ENCODE peak calls at places on chromosomes 5 and 9, in six cellular contexts. One of them, this sample, is unnamed.

GRCh38 chr5:170552486-170553122 is 48.8 kb downstream of the KCNIP1 start:
- DNase-seq in spleen: peak; percentile 80
- DNase-seq in ELR: peak; percentile 63
- DNase-seq in stimulated activated CD8-positive, alpha-beta memory T cell treated with anti-CD3 and anti-CD28 coated beads, Interleukin-2, amount 100 ng/mL, for 1 hour: no peak
- DNase-seq in EL: peak; percentile 91
- DNase-seq in cardiac fibroblast: peak; percentile 60
- DNase-seq in this sample: no peak

GRCh38 chr5:159560073-159560472 is 229.8 kb upstream of the IL12B start:
- DNase-seq in EL: no peak
- DNase-seq in spleen: no peak
- DNase-seq in ELR: no peak
- DNase-seq in stimulated activated CD8-positive, alpha-beta memory T cell treated with anti-CD3 and anti-CD28 coated beads, Interleukin-2, amount 100 ng/mL, for 1 hour: no peak
- DNase-seq in cardiac fibroblast: no peak
- DNase-seq in this sample: no peak

GRCh38 chr9:124527781-124528180 is 20.6 kb upstream of the NR5A1 start:
- DNase-seq in EL: peak; percentile 60
- DNase-seq in ELR: peak; percentile 60
- DNase-seq in stimulated activated CD8-positive, alpha-beta memory T cell treated with anti-CD3 and anti-CD28 coated beads, Interleukin-2, amount 100 ng/mL, for 1 hour: no peak
- DNase-seq in cardiac fibroblast: no peak
- DNase-seq in spleen: no peak
- DNase-seq in this sample: no peak

GRCh38 chr5:136809382-136809781 is 444.0 kb upstream of the TRPC7 start:
- DNase-seq in ELR: no peak
- DNase-seq in cardiac fibroblast: no peak
- DNase-seq in spleen: no peak
- DNase-seq in stimulated activated CD8-positive, alpha-beta memory T cell treated with anti-CD3 and anti-CD28 coated beads, Interleukin-2, amount 100 ng/mL, for 1 hour: no peak
- DNase-seq in EL: no peak
- DNase-seq in this sample: no peak

GRCh38 chr9:100317706-100318105 is 35.0 kb downstream of the TEX10 start:
- DNase-seq in stimulated activated CD8-positive, alpha-beta memory T cell treated with anti-CD3 and anti-CD28 coated beads, Interleukin-2, amount 100 ng/mL, for 1 hour: no peak
- DNase-seq in EL: peak; percentile 71
- DNase-seq in spleen: no peak
- DNase-seq in cardiac fibroblast: peak; percentile 75
- DNase-seq in ELR: peak; percentile 83
- DNase-seq in this sample: no peak

GRCh38 chr5:170821257-170821800 is 37.8 kb downstream of the GABRP start:
- DNase-seq in stimulated activated CD8-positive, alpha-beta memory T cell treated with anti-CD3 and anti-CD28 coated beads, Interleukin-2, amount 100 ng/mL, for 1 hour: no peak
- DNase-seq in spleen: no peak
- DNase-seq in ELR: no peak
- DNase-seq in cardiac fibroblast: no peak
- DNase-seq in EL: no peak
- DNase-seq in this sample: no peak

GRCh38 chr9:126166866-126167265 is 159.8 kb upstream of the MVB12B start:
- DNase-seq in spleen: peak; percentile 30
- DNase-seq in ELR: no peak
- DNase-seq in stimulated activated CD8-positive, alpha-beta memory T cell treated with anti-CD3 and anti-CD28 coated beads, Interleukin-2, amount 100 ng/mL, for 1 hour: no peak
- DNase-seq in EL: no peak
- DNase-seq in cardiac fibroblast: no peak
- DNase-seq in this sample: no peak

GRCh38 chr9:105881654-105882349 is 187.5 kb downstream of the TMEM38B start:
- DNase-seq in ELR: peak; percentile 76
- DNase-seq in spleen: peak; percentile 77
- DNase-seq in EL: peak; percentile 58
- DNase-seq in cardiac fibroblast: peak; percentile 69
- DNase-seq in stimulated activated CD8-positive, alpha-beta memory T cell treated with anti-CD3 and anti-CD28 coated beads, Interleukin-2, amount 100 ng/mL, for 1 hour: peak; percentile 34
- DNase-seq in this sample: peak; percentile 61

GRCh38 chr5:171681667-171682066 is 104.0 kb upstream of the SMIM23 start:
- DNase-seq in cardiac fibroblast: peak; percentile 40
- DNase-seq in EL: peak; percentile 55
- DNase-seq in ELR: peak; percentile 59
- DNase-seq in stimulated activated CD8-positive, alpha-beta memory T cell treated with anti-CD3 and anti-CD28 coated beads, Interleukin-2, amount 100 ng/mL, for 1 hour: no peak
- DNase-seq in spleen: no peak
- DNase-seq in this sample: no peak

GRCh38 chr5:140881889-140882590 is at the start of gene PCDHA13:
- DNase-seq in EL: no peak
- DNase-seq in spleen: no peak
- DNase-seq in ELR: no peak
- DNase-seq in stimulated activated CD8-positive, alpha-beta memory T cell treated with anti-CD3 and anti-CD28 coated beads, Interleukin-2, amount 100 ng/mL, for 1 hour: no peak
- DNase-seq in cardiac fibroblast: peak; percentile 42
- DNase-seq in this sample: no peak

GRCh38 chr5:148012806-148013205 is 51.0 kb upstream of the SPINK5 start:
- DNase-seq in cardiac fibroblast: no peak
- DNase-seq in EL: no peak
- DNase-seq in ELR: no peak
- DNase-seq in stimulated activated CD8-positive, alpha-beta memory T cell treated with anti-CD3 and anti-CD28 coated beads, Interleukin-2, amount 100 ng/mL, for 1 hour: no peak
- DNase-seq in spleen: no peak
- DNase-seq in this sample: no peak

GRCh38 chr5:103894882-103895281 is 332.3 kb upstream of the NUDT12 start:
- DNase-seq in EL: peak; percentile 29
- DNase-seq in spleen: no peak
- DNase-seq in stimulated activated CD8-positive, alpha-beta memory T cell treated with anti-CD3 and anti-CD28 coated beads, Interleukin-2, amount 100 ng/mL, for 1 hour: no peak
- DNase-seq in cardiac fibroblast: no peak
- DNase-seq in ELR: no peak
- DNase-seq in this sample: no peak

GRCh38 chr5:16450163-16450562 is 15.4 kb downstream of the ZNF622 start:
- DNase-seq in EL: no peak
- DNase-seq in spleen: no peak
- DNase-seq in ELR: no peak
- DNase-seq in cardiac fibroblast: no peak
- DNase-seq in stimulated activated CD8-positive, alpha-beta memory T cell treated with anti-CD3 and anti-CD28 coated beads, Interleukin-2, amount 100 ng/mL, for 1 hour: no peak
- DNase-seq in this sample: no peak

GRCh38 chr5:69030663-69031062 is 63.2 kb upstream of the SLC30A5 start:
- DNase-seq in stimulated activated CD8-positive, alpha-beta memory T cell treated with anti-CD3 and anti-CD28 coated beads, Interleukin-2, amount 100 ng/mL, for 1 hour: no peak
- DNase-seq in spleen: no peak
- DNase-seq in cardiac fibroblast: peak; percentile 24
- DNase-seq in ELR: no peak
- DNase-seq in EL: peak; percentile 6
- DNase-seq in this sample: no peak

GRCh38 chr9:30932226-30932625 is 1452.2 kb upstream of the ACO1 start:
- DNase-seq in EL: no peak
- DNase-seq in stimulated activated CD8-positive, alpha-beta memory T cell treated with anti-CD3 and anti-CD28 coated beads, Interleukin-2, amount 100 ng/mL, for 1 hour: no peak
- DNase-seq in ELR: peak; percentile 8
- DNase-seq in spleen: no peak
- DNase-seq in cardiac fibroblast: peak; percentile 2
- DNase-seq in this sample: no peak

GRCh38 chr5:152978141-152978835 is 512.2 kb upstream of the GRIA1 start:
- DNase-seq in spleen: no peak
- DNase-seq in stimulated activated CD8-positive, alpha-beta memory T cell treated with anti-CD3 and anti-CD28 coated beads, Interleukin-2, amount 100 ng/mL, for 1 hour: no peak
- DNase-seq in cardiac fibroblast: no peak
- DNase-seq in EL: no peak
- DNase-seq in ELR: no peak
- DNase-seq in this sample: no peak

GRCh38 chr5:12876541-12877298 is 972.5 kb upstream of the CTNND2 start:
- DNase-seq in cardiac fibroblast: no peak
- DNase-seq in EL: no peak
- DNase-seq in spleen: no peak
- DNase-seq in stimulated activated CD8-positive, alpha-beta memory T cell treated with anti-CD3 and anti-CD28 coated beads, Interleukin-2, amount 100 ng/mL, for 1 hour: no peak
- DNase-seq in ELR: no peak
- DNase-seq in this sample: no peak

GRCh38 chr5:150034677-150035076 is 34.1 kb downstream of the HMGXB3 start:
- DNase-seq in ELR: peak; percentile 79
- DNase-seq in stimulated activated CD8-positive, alpha-beta memory T cell treated with anti-CD3 and anti-CD28 coated beads, Interleukin-2, amount 100 ng/mL, for 1 hour: no peak
- DNase-seq in spleen: no peak
- DNase-seq in cardiac fibroblast: peak; percentile 78
- DNase-seq in EL: peak; percentile 74
- DNase-seq in this sample: no peak

GRCh38 chr9:137298983-137299521 is 3.0 kb downstream of the NRARP start:
- DNase-seq in cardiac fibroblast: no peak
- DNase-seq in ELR: no peak
- DNase-seq in spleen: no peak
- DNase-seq in EL: no peak
- DNase-seq in stimulated activated CD8-positive, alpha-beta memory T cell treated with anti-CD3 and anti-CD28 coated beads, Interleukin-2, amount 100 ng/mL, for 1 hour: no peak
- DNase-seq in this sample: no peak

GRCh38 chr9:122020398-122020797 is 72.7 kb downstream of the TTLL11 start:
- DNase-seq in stimulated activated CD8-positive, alpha-beta memory T cell treated with anti-CD3 and anti-CD28 coated beads, Interleukin-2, amount 100 ng/mL, for 1 hour: no peak
- DNase-seq in cardiac fibroblast: peak; percentile 54
- DNase-seq in ELR: no peak
- DNase-seq in spleen: no peak
- DNase-seq in EL: no peak
- DNase-seq in this sample: no peak

GRCh38 chr9:106962105-106962504 is 99.1 kb downstream of the ZNF462 start:
- DNase-seq in ELR: peak; percentile 42
- DNase-seq in stimulated activated CD8-positive, alpha-beta memory T cell treated with anti-CD3 and anti-CD28 coated beads, Interleukin-2, amount 100 ng/mL, for 1 hour: no peak
- DNase-seq in cardiac fibroblast: peak; percentile 74
- DNase-seq in EL: no peak
- DNase-seq in spleen: no peak
- DNase-seq in this sample: no peak

GRCh38 chr5:54658014-54658413 is 140.5 kb downstream of the SNX18 start:
- DNase-seq in EL: peak; percentile 88
- DNase-seq in stimulated activated CD8-positive, alpha-beta memory T cell treated with anti-CD3 and anti-CD28 coated beads, Interleukin-2, amount 100 ng/mL, for 1 hour: no peak
- DNase-seq in spleen: no peak
- DNase-seq in ELR: peak; percentile 85
- DNase-seq in cardiac fibroblast: peak; percentile 82
- DNase-seq in this sample: no peak

GRCh38 chr9:22457448-22457847 is 10.8 kb downstream of the DMRTA1 start:
- DNase-seq in spleen: no peak
- DNase-seq in EL: no peak
- DNase-seq in ELR: no peak
- DNase-seq in stimulated activated CD8-positive, alpha-beta memory T cell treated with anti-CD3 and anti-CD28 coated beads, Interleukin-2, amount 100 ng/mL, for 1 hour: no peak
- DNase-seq in cardiac fibroblast: no peak
- DNase-seq in this sample: no peak

GRCh38 chr5:38755171-38755570 is 90.6 kb upstream of the OSMR start:
- DNase-seq in ELR: peak; percentile 78
- DNase-seq in EL: peak; percentile 62
- DNase-seq in cardiac fibroblast: peak; percentile 67
- DNase-seq in stimulated activated CD8-positive, alpha-beta memory T cell treated with anti-CD3 and anti-CD28 coated beads, Interleukin-2, amount 100 ng/mL, for 1 hour: no peak
- DNase-seq in spleen: no peak
- DNase-seq in this sample: no peak

GRCh38 chr9:99140685-99141314 is 35.9 kb downstream of the TGFBR1 start:
- DNase-seq in EL: peak; percentile 63
- DNase-seq in cardiac fibroblast: peak; percentile 70
- DNase-seq in ELR: peak; percentile 72
- DNase-seq in stimulated activated CD8-positive, alpha-beta memory T cell treated with anti-CD3 and anti-CD28 coated beads, Interleukin-2, amount 100 ng/mL, for 1 hour: peak; percentile 8
- DNase-seq in spleen: no peak
- DNase-seq in this sample: peak; percentile 46

GRCh38 chr5:79663212-79663611 is 26.4 kb upstream of the CMYA5 start:
- DNase-seq in stimulated activated CD8-positive, alpha-beta memory T cell treated with anti-CD3 and anti-CD28 coated beads, Interleukin-2, amount 100 ng/mL, for 1 hour: no peak
- DNase-seq in EL: no peak
- DNase-seq in spleen: no peak
- DNase-seq in ELR: no peak
- DNase-seq in cardiac fibroblast: no peak
- DNase-seq in this sample: no peak

GRCh38 chr5:133610489-133611356 is 1.6 kb downstream of the FSTL4 start:
- DNase-seq in spleen: peak; percentile 84
- DNase-seq in stimulated activated CD8-positive, alpha-beta memory T cell treated with anti-CD3 and anti-CD28 coated beads, Interleukin-2, amount 100 ng/mL, for 1 hour: no peak
- DNase-seq in EL: peak; percentile 32
- DNase-seq in cardiac fibroblast: peak; percentile 33
- DNase-seq in ELR: peak; percentile 36
- DNase-seq in this sample: peak; percentile 11

GRCh38 chr5:96517294-96517693 is 84.2 kb upstream of the PCSK1 start:
- DNase-seq in ELR: no peak
- DNase-seq in EL: no peak
- DNase-seq in stimulated activated CD8-positive, alpha-beta memory T cell treated with anti-CD3 and anti-CD28 coated beads, Interleukin-2, amount 100 ng/mL, for 1 hour: no peak
- DNase-seq in cardiac fibroblast: peak; percentile 36
- DNase-seq in spleen: no peak
- DNase-seq in this sample: no peak

GRCh38 chr5:34660444-34660843 is 4.3 kb downstream of the RAI14 start:
- DNase-seq in spleen: no peak
- DNase-seq in ELR: peak; percentile 91
- DNase-seq in cardiac fibroblast: peak; percentile 93
- DNase-seq in stimulated activated CD8-positive, alpha-beta memory T cell treated with anti-CD3 and anti-CD28 coated beads, Interleukin-2, amount 100 ng/mL, for 1 hour: no peak
- DNase-seq in EL: peak; percentile 94
- DNase-seq in this sample: no peak

GRCh38 chr5:10229306-10230048 is 20.2 kb downstream of the ATPSCKMT start:
- DNase-seq in stimulated activated CD8-positive, alpha-beta memory T cell treated with anti-CD3 and anti-CD28 coated beads, Interleukin-2, amount 100 ng/mL, for 1 hour: no peak
- DNase-seq in cardiac fibroblast: peak; percentile 90
- DNase-seq in EL: peak; percentile 81
- DNase-seq in ELR: peak; percentile 89
- DNase-seq in spleen: no peak
- DNase-seq in this sample: no peak